ENCODE peak calls at places on chromosomes 3 and 15, in five cellular contexts. One of them, this sample, is unnamed. For H3K9me3 and H3K4me1, the result is how much of the 10 kb centered on the place peaks cover.

GRCh38 chr15:77869021-77869895 is 208.3 kb downstream of the TBC1D2B start:
- DNase-seq in aorta: no peak
- DNase-seq in esophagus squamous epithelium: no peak
- DNase-seq in stomach: no peak
- DNase-seq in Panc1: no peak
- DNase-seq in this sample: no peak

GRCh38 chr3:65472501-65472900 is 566.2 kb downstream of the MAGI1 start:
- DNase-seq in aorta: no peak
- DNase-seq in stomach: no peak
- DNase-seq in esophagus squamous epithelium: no peak
- DNase-seq in Panc1: no peak
- DNase-seq in this sample: no peak

GRCh38 chr3:154885016-154885415 is 195.1 kb upstream of the MME start:
- DNase-seq in Panc1: no peak
- DNase-seq in stomach: no peak
- DNase-seq in esophagus squamous epithelium: no peak
- DNase-seq in aorta: no peak
- DNase-seq in this sample: no peak

GRCh38 chr3:38730281-38730680 is 80.8 kb upstream of the SCN5A start:
- DNase-seq in esophagus squamous epithelium: no peak
- DNase-seq in aorta: no peak
- DNase-seq in Panc1: no peak
- DNase-seq in stomach: no peak
- DNase-seq in this sample: no peak

GRCh38 chr3:12953201-12953712 is 111.9 kb upstream of the RPL32 start:
- DNase-seq in esophagus squamous epithelium: no peak
- DNase-seq in Panc1: no peak
- DNase-seq in stomach: no peak
- DNase-seq in aorta: no peak
- DNase-seq in this sample: no peak

GRCh38 chr15:71572452-71573053 is 237.8 kb upstream of the NR2E3 start:
- DNase-seq in Panc1: no peak
- DNase-seq in aorta: no peak
- DNase-seq in esophagus squamous epithelium: no peak
- DNase-seq in stomach: peak
- DNase-seq in this sample: peak

GRCh38 chr3:96069065-96069464 is 745.3 kb upstream of the EPHA6 start:
- DNase-seq in stomach: no peak
- DNase-seq in esophagus squamous epithelium: no peak
- DNase-seq in Panc1: no peak
- DNase-seq in aorta: no peak
- DNase-seq in this sample: no peak

GRCh38 chr3:58274027-58274614 is 31.9 kb upstream of the RPP14 start:
- DNase-seq in aorta: no peak
- DNase-seq in Panc1: no peak
- DNase-seq in stomach: no peak
- DNase-seq in esophagus squamous epithelium: no peak
- DNase-seq in this sample: no peak

GRCh38 chr3:14487821-14488220 is 52.3 kb downstream of the GRIP2 start:
- DNase-seq in stomach: no peak
- DNase-seq in esophagus squamous epithelium: no peak
- DNase-seq in Panc1: no peak
- DNase-seq in aorta: no peak
- DNase-seq in this sample: no peak

GRCh38 chr3:128620268-128620691 is 30.3 kb downstream of the RPN1 start:
- DNase-seq in esophagus squamous epithelium: no peak
- DNase-seq in Panc1: no peak
- DNase-seq in aorta: no peak
- DNase-seq in stomach: no peak
- DNase-seq in this sample: no peak

GRCh38 chr3:171404376-171404982 is 55.7 kb downstream of the TNIK start:
- DNase-seq in stomach: no peak
- DNase-seq in aorta: no peak
- DNase-seq in esophagus squamous epithelium: no peak
- DNase-seq in Panc1: no peak
- DNase-seq in this sample: no peak

GRCh38 chr15:42010434-42010833 is 10.4 kb downstream of the PLA2G4E start:
- DNase-seq in aorta: no peak
- DNase-seq in Panc1: no peak
- DNase-seq in esophagus squamous epithelium: no peak
- DNase-seq in stomach: no peak
- DNase-seq in this sample: no peak

GRCh38 chr3:414063-414462 is 217.5 kb downstream of the CHL1 start:
- DNase-seq in stomach: no peak
- DNase-seq in aorta: no peak
- DNase-seq in Panc1: no peak
- DNase-seq in esophagus squamous epithelium: no peak
- DNase-seq in this sample: no peak
- H3K9me3 ChIP-seq in stomach: under half
- H3K9me3 ChIP-seq in aorta: under half
- H3K9me3 ChIP-seq in Panc1: under half
- H3K9me3 ChIP-seq in esophagus squamous epithelium: under half
- H3K9me3 ChIP-seq in this sample: under half

GRCh38 chr3:46948830-46949671 is 27.5 kb downstream of the CCDC12 start:
- DNase-seq in Panc1: no peak
- DNase-seq in esophagus squamous epithelium: no peak
- DNase-seq in aorta: peak
- DNase-seq in stomach: peak
- DNase-seq in this sample: no peak

GRCh38 chr3:46946856-46947544 is 29.5 kb downstream of the CCDC12 start:
- DNase-seq in Panc1: no peak
- DNase-seq in stomach: peak
- DNase-seq in esophagus squamous epithelium: no peak
- DNase-seq in aorta: peak
- DNase-seq in this sample: no peak

GRCh38 chr3:46946416-46946815 is 30.1 kb downstream of the CCDC12 start:
- DNase-seq in esophagus squamous epithelium: no peak
- DNase-seq in Panc1: no peak
- DNase-seq in stomach: peak
- DNase-seq in aorta: no peak
- DNase-seq in this sample: no peak

GRCh38 chr3:46947545-46947899 is 29.0 kb downstream of the CCDC12 start:
- DNase-seq in esophagus squamous epithelium: no peak
- DNase-seq in stomach: no peak
- DNase-seq in Panc1: no peak
- DNase-seq in aorta: no peak
- DNase-seq in this sample: no peak

DNA sequence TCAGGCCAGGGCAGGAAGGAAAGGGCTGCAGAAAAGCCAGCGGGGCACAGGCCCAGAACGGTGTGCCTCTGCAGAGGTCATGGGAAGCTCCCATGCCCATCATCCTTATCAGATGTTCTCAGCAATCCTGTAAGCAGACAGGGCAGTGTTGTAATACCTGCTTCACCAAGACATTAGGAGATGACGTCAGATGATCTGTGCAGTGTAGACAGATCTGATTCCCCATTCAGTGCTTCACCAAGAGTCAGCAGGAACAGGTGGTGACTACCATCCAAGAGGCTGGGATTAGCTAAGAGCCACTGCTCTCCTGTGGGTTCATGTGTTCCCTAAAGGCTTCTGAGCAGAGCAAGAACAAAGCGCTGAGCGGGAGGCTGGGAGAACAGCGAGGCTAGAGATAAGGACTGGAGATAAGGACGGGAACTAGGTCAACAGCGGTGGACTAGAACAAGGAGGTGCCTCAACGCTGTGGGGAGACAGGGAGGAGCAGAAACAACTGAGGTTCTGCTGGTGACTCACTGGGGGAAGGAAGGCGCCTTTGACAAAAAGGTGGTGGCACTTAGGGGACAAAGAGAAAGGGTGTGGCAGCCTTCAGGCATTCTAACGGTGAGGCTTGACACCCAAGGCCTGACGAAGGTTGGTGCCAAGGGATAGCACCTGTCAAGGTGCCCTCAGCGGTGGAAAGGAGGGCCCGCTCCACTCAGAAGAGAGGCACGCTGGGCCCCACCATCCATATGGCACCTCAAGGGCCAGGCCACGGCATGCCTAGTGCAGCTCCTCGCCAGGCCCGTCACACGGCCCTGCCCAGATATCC is 28.4 kb downstream of the CCDC12 start:
- DNase-seq in aorta: no peak
- DNase-seq in stomach: peak
- DNase-seq in Panc1: no peak
- DNase-seq in esophagus squamous epithelium: no peak
- DNase-seq in this sample: no peak
- H3K4me1 ChIP-seq in aorta: under half
- H3K4me1 ChIP-seq in stomach: half or more
- H3K4me1 ChIP-seq in Panc1: half or more
- H3K4me1 ChIP-seq in esophagus squamous epithelium: half or more
- H3K4me1 ChIP-seq in this sample: half or more

DNA sequence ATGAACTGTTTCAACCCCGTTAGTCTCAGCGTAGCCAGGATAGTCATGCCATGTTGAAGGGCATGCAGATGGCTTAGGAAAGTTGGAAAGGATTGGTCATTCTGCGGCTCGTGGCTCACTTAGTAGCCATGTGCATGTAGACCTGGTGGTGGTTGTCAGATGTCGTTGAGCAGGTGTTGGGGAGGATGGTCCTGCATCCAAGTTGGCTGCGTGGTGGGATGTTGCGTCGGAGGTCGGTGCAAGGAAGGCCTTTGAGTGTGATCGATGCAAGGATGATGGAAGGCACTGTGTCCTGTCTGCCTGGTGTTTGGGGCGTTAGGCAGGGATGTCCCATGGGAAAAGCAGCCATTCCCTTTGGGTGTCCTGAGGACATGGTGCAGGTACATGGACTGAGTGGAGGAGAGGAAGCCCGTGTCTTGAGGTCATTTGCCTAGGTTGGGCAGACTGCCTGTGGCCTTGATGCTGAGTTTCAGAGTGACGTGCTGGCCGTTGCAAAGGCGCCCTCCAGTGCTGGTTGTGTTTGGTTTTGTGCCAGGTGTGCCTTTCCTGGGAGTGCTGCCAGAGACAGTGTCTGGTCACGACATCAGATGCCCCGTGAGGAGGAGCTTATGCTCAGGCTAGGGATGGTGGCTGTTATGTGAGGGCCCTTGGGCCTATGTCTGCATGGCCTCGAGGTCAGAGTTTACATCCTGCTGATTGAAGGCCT is 103.4 kb downstream of the SNRPN start:
- DNase-seq in Panc1: no peak
- DNase-seq in esophagus squamous epithelium: no peak
- DNase-seq in aorta: no peak
- DNase-seq in stomach: peak
- DNase-seq in this sample: no peak
- H3K9me3 ChIP-seq in Panc1: half or more
- H3K9me3 ChIP-seq in esophagus squamous epithelium: half or more
- H3K9me3 ChIP-seq in aorta: half or more
- H3K9me3 ChIP-seq in stomach: half or more
- H3K9me3 ChIP-seq in this sample: under half

DNA sequence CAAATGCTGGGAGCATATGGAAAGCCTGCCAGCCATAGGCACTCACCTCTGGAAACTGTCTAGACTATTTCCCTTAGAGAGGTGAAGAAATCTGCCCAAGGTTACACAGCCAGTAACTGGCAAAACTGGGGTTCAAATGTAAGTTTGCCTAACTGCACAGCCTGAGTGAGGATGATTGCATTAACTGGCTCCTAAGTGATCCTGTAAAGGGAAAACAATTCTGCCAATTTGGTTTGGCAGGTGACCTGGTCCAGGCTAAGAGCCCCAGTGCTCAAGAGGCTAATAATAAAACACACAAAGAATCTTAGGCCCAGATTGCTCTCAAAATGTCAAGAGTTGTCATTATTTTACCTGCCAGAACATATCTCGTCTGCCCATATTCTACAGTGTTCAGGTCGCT is 43.9 kb upstream of the SPRED1 start:
- DNase-seq in Panc1: no peak
- DNase-seq in esophagus squamous epithelium: no peak
- DNase-seq in stomach: no peak
- DNase-seq in aorta: no peak
- DNase-seq in this sample: no peak
- H3K4me1 ChIP-seq in Panc1: under half
- H3K4me1 ChIP-seq in esophagus squamous epithelium: under half
- H3K4me1 ChIP-seq in stomach: under half
- H3K4me1 ChIP-seq in aorta: under half
- H3K4me1 ChIP-seq in this sample: under half

GRCh38 chr3:187066228-187066995 is 72.9 kb downstream of the RPL39L start:
- DNase-seq in Panc1: no peak
- DNase-seq in stomach: no peak
- DNase-seq in aorta: no peak
- DNase-seq in esophagus squamous epithelium: no peak
- DNase-seq in this sample: peak

GRCh38 chr3:187062526-187063177 is 76.6 kb downstream of the RPL39L start:
- DNase-seq in aorta: no peak
- DNase-seq in Panc1: no peak
- DNase-seq in esophagus squamous epithelium: no peak
- DNase-seq in stomach: no peak
- DNase-seq in this sample: no peak

GRCh38 chr3:187061748-187062147 is 77.5 kb downstream of the RPL39L start:
- DNase-seq in esophagus squamous epithelium: no peak
- DNase-seq in Panc1: no peak
- DNase-seq in stomach: no peak
- DNase-seq in aorta: no peak
- DNase-seq in this sample: no peak

GRCh38 chr3:187064210-187065115 is 74.8 kb downstream of the RPL39L start:
- DNase-seq in aorta: no peak
- DNase-seq in stomach: no peak
- DNase-seq in Panc1: no peak
- DNase-seq in esophagus squamous epithelium: no peak
- DNase-seq in this sample: peak

GRCh38 chr3:187063286-187064081 is 75.8 kb downstream of the RPL39L start:
- DNase-seq in Panc1: no peak
- DNase-seq in esophagus squamous epithelium: no peak
- DNase-seq in stomach: no peak
- DNase-seq in aorta: no peak
- DNase-seq in this sample: peak
- H3K9me3 ChIP-seq in Panc1: under half
- H3K9me3 ChIP-seq in esophagus squamous epithelium: under half
- H3K9me3 ChIP-seq in stomach: under half
- H3K9me3 ChIP-seq in aorta: under half
- H3K9me3 ChIP-seq in this sample: under half

DNA sequence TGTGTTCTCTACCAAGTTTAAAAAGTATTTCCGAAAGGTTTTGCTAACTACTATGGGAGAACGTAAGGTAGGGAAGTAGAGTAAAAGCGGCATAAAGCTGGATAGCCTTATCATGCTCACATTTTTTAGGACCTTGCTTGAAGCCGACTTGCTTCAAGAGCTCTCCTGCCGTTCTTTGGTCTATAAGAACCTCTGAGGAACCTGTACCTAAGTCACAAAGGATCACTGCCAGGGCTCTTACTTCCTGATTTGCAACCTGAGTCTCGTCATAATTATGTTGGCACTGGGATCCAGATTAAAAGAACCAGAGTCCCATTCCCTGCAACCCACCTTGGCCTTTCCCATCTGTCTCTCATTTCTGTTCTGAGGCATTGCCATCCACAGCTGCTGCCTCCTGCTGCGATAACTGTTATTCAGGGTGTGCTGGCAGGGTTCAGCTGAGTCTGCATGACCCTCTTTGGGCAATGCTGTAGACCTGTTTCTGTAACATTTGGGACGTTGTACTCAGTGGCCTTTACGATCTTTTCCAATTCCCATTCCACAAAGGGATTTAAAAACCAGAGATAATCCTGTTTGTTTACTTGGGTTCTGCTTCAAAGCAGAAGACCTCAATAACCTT is 131.0 kb upstream of the UMPS start:
- DNase-seq in esophagus squamous epithelium: no peak
- DNase-seq in Panc1: no peak
- DNase-seq in stomach: no peak
- DNase-seq in aorta: no peak
- DNase-seq in this sample: no peak
- H3K4me1 ChIP-seq in esophagus squamous epithelium: under half
- H3K4me1 ChIP-seq in Panc1: under half
- H3K4me1 ChIP-seq in stomach: half or more
- H3K4me1 ChIP-seq in aorta: under half
- H3K4me1 ChIP-seq in this sample: under half